ENCODE peak calls at places on chromosomes 6 and 20, in six cellular contexts. One of them, this sample, is unnamed.

GRCh38 chr20:50320910-50321796 is 130.5 kb downstream of the CEBPB start:
- DNase-seq in aorta: peak
- DNase-seq in stimulated activated naive CD8-positive, alpha-beta T cell treated with anti-CD3 and anti-CD28 coated beads, Interleukin-15, Interleukin-2, amounts not matched to agents 100 U/mL and 50 U/mL, for 24 hours: peak
- DNase-seq in SW480: peak
- DNase-seq in stimulated activated CD4-positive, alpha-beta T cell treated with anti-CD3 and anti-CD28 coated beads, TNF-alpha, amount 100 ng/mL, for 4 hours: no peak
- DNase-seq in SW 1271: peak
- DNase-seq in this sample: peak

GRCh38 chr20:51562334-51563140 is 20.0 kb upstream of the NFATC2 start:
- DNase-seq in aorta: peak
- DNase-seq in stimulated activated naive CD8-positive, alpha-beta T cell treated with anti-CD3 and anti-CD28 coated beads, Interleukin-15, Interleukin-2, amounts not matched to agents 100 U/mL and 50 U/mL, for 24 hours: peak
- DNase-seq in SW480: peak
- DNase-seq in stimulated activated CD4-positive, alpha-beta T cell treated with anti-CD3 and anti-CD28 coated beads, TNF-alpha, amount 100 ng/mL, for 4 hours: no peak
- DNase-seq in SW 1271: peak
- DNase-seq in this sample: peak

GRCh38 chr20:45341939-45342862 is 6.0 kb downstream of the SDC4 start:
- DNase-seq in aorta: peak
- DNase-seq in stimulated activated naive CD8-positive, alpha-beta T cell treated with anti-CD3 and anti-CD28 coated beads, Interleukin-15, Interleukin-2, amounts not matched to agents 100 U/mL and 50 U/mL, for 24 hours: no peak
- DNase-seq in SW480: peak
- DNase-seq in stimulated activated CD4-positive, alpha-beta T cell treated with anti-CD3 and anti-CD28 coated beads, TNF-alpha, amount 100 ng/mL, for 4 hours: no peak
- DNase-seq in SW 1271: no peak
- DNase-seq in this sample: peak

GRCh38 chr6:45946352-45946751 is 69.3 kb downstream of the CLIC5 start:
- DNase-seq in aorta: no peak
- DNase-seq in stimulated activated naive CD8-positive, alpha-beta T cell treated with anti-CD3 and anti-CD28 coated beads, Interleukin-15, Interleukin-2, amounts not matched to agents 100 U/mL and 50 U/mL, for 24 hours: no peak
- DNase-seq in SW480: no peak
- DNase-seq in stimulated activated CD4-positive, alpha-beta T cell treated with anti-CD3 and anti-CD28 coated beads, TNF-alpha, amount 100 ng/mL, for 4 hours: no peak
- DNase-seq in SW 1271: no peak
- DNase-seq in this sample: no peak

GRCh38 chr6:14796974-14797762 is 448.7 kb upstream of the JARID2 start:
- DNase-seq in aorta: no peak
- DNase-seq in stimulated activated naive CD8-positive, alpha-beta T cell treated with anti-CD3 and anti-CD28 coated beads, Interleukin-15, Interleukin-2, amounts not matched to agents 100 U/mL and 50 U/mL, for 24 hours: no peak
- DNase-seq in SW480: peak
- DNase-seq in stimulated activated CD4-positive, alpha-beta T cell treated with anti-CD3 and anti-CD28 coated beads, TNF-alpha, amount 100 ng/mL, for 4 hours: no peak
- DNase-seq in SW 1271: no peak
- DNase-seq in this sample: no peak

GRCh38 chr6:122494665-122495272 is 23.2 kb upstream of the SERINC1 start:
- DNase-seq in aorta: no peak
- DNase-seq in stimulated activated naive CD8-positive, alpha-beta T cell treated with anti-CD3 and anti-CD28 coated beads, Interleukin-15, Interleukin-2, amounts not matched to agents 100 U/mL and 50 U/mL, for 24 hours: no peak
- DNase-seq in SW480: no peak
- DNase-seq in stimulated activated CD4-positive, alpha-beta T cell treated with anti-CD3 and anti-CD28 coated beads, TNF-alpha, amount 100 ng/mL, for 4 hours: no peak
- DNase-seq in SW 1271: no peak
- DNase-seq in this sample: no peak

GRCh38 chr20:49513531-49513930 is 31.1 kb upstream of the KCNB1 start:
- DNase-seq in aorta: no peak
- DNase-seq in stimulated activated naive CD8-positive, alpha-beta T cell treated with anti-CD3 and anti-CD28 coated beads, Interleukin-15, Interleukin-2, amounts not matched to agents 100 U/mL and 50 U/mL, for 24 hours: no peak
- DNase-seq in SW480: no peak
- DNase-seq in stimulated activated CD4-positive, alpha-beta T cell treated with anti-CD3 and anti-CD28 coated beads, TNF-alpha, amount 100 ng/mL, for 4 hours: no peak
- DNase-seq in SW 1271: no peak
- DNase-seq in this sample: no peak

GRCh38 chr6:158818580-158819212 is 472 bp downstream of the EZR start:
- DNase-seq in aorta: peak
- DNase-seq in stimulated activated naive CD8-positive, alpha-beta T cell treated with anti-CD3 and anti-CD28 coated beads, Interleukin-15, Interleukin-2, amounts not matched to agents 100 U/mL and 50 U/mL, for 24 hours: peak
- DNase-seq in SW480: peak
- DNase-seq in stimulated activated CD4-positive, alpha-beta T cell treated with anti-CD3 and anti-CD28 coated beads, TNF-alpha, amount 100 ng/mL, for 4 hours: peak
- DNase-seq in SW 1271: no peak
- DNase-seq in this sample: peak

GRCh38 chr6:64955435-64955848 is 751.6 kb downstream of the EYS start:
- DNase-seq in aorta: no peak
- DNase-seq in stimulated activated naive CD8-positive, alpha-beta T cell treated with anti-CD3 and anti-CD28 coated beads, Interleukin-15, Interleukin-2, amounts not matched to agents 100 U/mL and 50 U/mL, for 24 hours: no peak
- DNase-seq in SW480: no peak
- DNase-seq in stimulated activated CD4-positive, alpha-beta T cell treated with anti-CD3 and anti-CD28 coated beads, TNF-alpha, amount 100 ng/mL, for 4 hours: no peak
- DNase-seq in SW 1271: no peak
- DNase-seq in this sample: no peak

GRCh38 chr6:37695273-37695672 is 2.4 kb downstream of the MDGA1 start:
- DNase-seq in aorta: no peak
- DNase-seq in stimulated activated naive CD8-positive, alpha-beta T cell treated with anti-CD3 and anti-CD28 coated beads, Interleukin-15, Interleukin-2, amounts not matched to agents 100 U/mL and 50 U/mL, for 24 hours: no peak
- DNase-seq in SW480: no peak
- DNase-seq in stimulated activated CD4-positive, alpha-beta T cell treated with anti-CD3 and anti-CD28 coated beads, TNF-alpha, amount 100 ng/mL, for 4 hours: no peak
- DNase-seq in SW 1271: no peak
- DNase-seq in this sample: no peak

GRCh38 chr6:2890981-2891767 is 11.9 kb downstream of the SERPINB9 start:
- DNase-seq in aorta: no peak
- DNase-seq in stimulated activated naive CD8-positive, alpha-beta T cell treated with anti-CD3 and anti-CD28 coated beads, Interleukin-15, Interleukin-2, amounts not matched to agents 100 U/mL and 50 U/mL, for 24 hours: no peak
- DNase-seq in SW480: no peak
- DNase-seq in stimulated activated CD4-positive, alpha-beta T cell treated with anti-CD3 and anti-CD28 coated beads, TNF-alpha, amount 100 ng/mL, for 4 hours: no peak
- DNase-seq in SW 1271: no peak
- DNase-seq in this sample: no peak

GRCh38 chr6:92945799-92946198 is 473.6 kb downstream of the EPHA7 start:
- DNase-seq in aorta: no peak
- DNase-seq in stimulated activated naive CD8-positive, alpha-beta T cell treated with anti-CD3 and anti-CD28 coated beads, Interleukin-15, Interleukin-2, amounts not matched to agents 100 U/mL and 50 U/mL, for 24 hours: no peak
- DNase-seq in SW480: no peak
- DNase-seq in stimulated activated CD4-positive, alpha-beta T cell treated with anti-CD3 and anti-CD28 coated beads, TNF-alpha, amount 100 ng/mL, for 4 hours: no peak
- DNase-seq in SW 1271: peak
- DNase-seq in this sample: no peak

GRCh38 chr6:14129572-14129971 is 12.0 kb downstream of the CD83 start:
- DNase-seq in aorta: no peak
- DNase-seq in stimulated activated naive CD8-positive, alpha-beta T cell treated with anti-CD3 and anti-CD28 coated beads, Interleukin-15, Interleukin-2, amounts not matched to agents 100 U/mL and 50 U/mL, for 24 hours: no peak
- DNase-seq in SW480: peak
- DNase-seq in stimulated activated CD4-positive, alpha-beta T cell treated with anti-CD3 and anti-CD28 coated beads, TNF-alpha, amount 100 ng/mL, for 4 hours: no peak
- DNase-seq in SW 1271: no peak
- DNase-seq in this sample: no peak

GRCh38 chr6:90078513-90079289 is 184.4 kb downstream of the GJA10 start:
- DNase-seq in aorta: no peak
- DNase-seq in stimulated activated naive CD8-positive, alpha-beta T cell treated with anti-CD3 and anti-CD28 coated beads, Interleukin-15, Interleukin-2, amounts not matched to agents 100 U/mL and 50 U/mL, for 24 hours: peak
- DNase-seq in SW480: no peak
- DNase-seq in stimulated activated CD4-positive, alpha-beta T cell treated with anti-CD3 and anti-CD28 coated beads, TNF-alpha, amount 100 ng/mL, for 4 hours: no peak
- DNase-seq in SW 1271: no peak
- DNase-seq in this sample: no peak

GRCh38 chr6:140182819-140183218 is 808.4 kb upstream of the CITED2 start:
- DNase-seq in aorta: no peak
- DNase-seq in stimulated activated naive CD8-positive, alpha-beta T cell treated with anti-CD3 and anti-CD28 coated beads, Interleukin-15, Interleukin-2, amounts not matched to agents 100 U/mL and 50 U/mL, for 24 hours: no peak
- DNase-seq in SW480: no peak
- DNase-seq in stimulated activated CD4-positive, alpha-beta T cell treated with anti-CD3 and anti-CD28 coated beads, TNF-alpha, amount 100 ng/mL, for 4 hours: no peak
- DNase-seq in SW 1271: no peak
- DNase-seq in this sample: no peak

GRCh38 chr20:3744806-3745685 is 12.6 kb downstream of the HSPA12B start:
- DNase-seq in aorta: no peak
- DNase-seq in stimulated activated naive CD8-positive, alpha-beta T cell treated with anti-CD3 and anti-CD28 coated beads, Interleukin-15, Interleukin-2, amounts not matched to agents 100 U/mL and 50 U/mL, for 24 hours: peak
- DNase-seq in SW480: peak
- DNase-seq in stimulated activated CD4-positive, alpha-beta T cell treated with anti-CD3 and anti-CD28 coated beads, TNF-alpha, amount 100 ng/mL, for 4 hours: peak
- DNase-seq in SW 1271: no peak
- DNase-seq in this sample: peak

GRCh38 chr6:150409576-150410066 is 40.8 kb downstream of the IYD start:
- DNase-seq in aorta: no peak
- DNase-seq in stimulated activated naive CD8-positive, alpha-beta T cell treated with anti-CD3 and anti-CD28 coated beads, Interleukin-15, Interleukin-2, amounts not matched to agents 100 U/mL and 50 U/mL, for 24 hours: no peak
- DNase-seq in SW480: no peak
- DNase-seq in stimulated activated CD4-positive, alpha-beta T cell treated with anti-CD3 and anti-CD28 coated beads, TNF-alpha, amount 100 ng/mL, for 4 hours: no peak
- DNase-seq in SW 1271: no peak
- DNase-seq in this sample: peak

GRCh38 chr6:142884214-142885035 is 60.6 kb downstream of the HIVEP2 start:
- DNase-seq in aorta: no peak
- DNase-seq in stimulated activated naive CD8-positive, alpha-beta T cell treated with anti-CD3 and anti-CD28 coated beads, Interleukin-15, Interleukin-2, amounts not matched to agents 100 U/mL and 50 U/mL, for 24 hours: no peak
- DNase-seq in SW480: no peak
- DNase-seq in stimulated activated CD4-positive, alpha-beta T cell treated with anti-CD3 and anti-CD28 coated beads, TNF-alpha, amount 100 ng/mL, for 4 hours: no peak
- DNase-seq in SW 1271: no peak
- DNase-seq in this sample: no peak

This sample was measured in kidney.